ENCODE peak calls at places on chromosomes 1 and 21, in six cellular contexts. O is neural progenitor cell, H is DMS153, Y is cardiac septum, M is fibroblast of the aortic adventitia, D is right atrium auricular region. X is an unnamed sample.

GRCh38 chr1:55826413-55827080 is 611.4 kb upstream of the USP24 start:
- DNase-seq in O (no peak), H (no peak), Y (no peak), M (peak; percentile 46), D (no peak), X (no peak)

GRCh38 chr1:46084553-46085448 is 47.6 kb downstream of the PIK3R3 start:
- DNase-seq in O (no peak), H (no peak), Y (no peak), M (peak; percentile 14), D (no peak), X (no peak)

GRCh38 chr1:219495737-219496408 is 117.0 kb downstream of the ZC3H11B start:
- DNase-seq in O (no peak), H (no peak), Y (no peak), M (no peak), D (no peak), X (no peak)

GRCh38 chr1:13763264-13763663 is 63.3 kb downstream of the PRDM2 start:
- DNase-seq in O (no peak), H (no peak), Y (no peak), M (no peak), D (no peak), X (no peak)

GRCh38 chr1:114131526-114132220 is 22.0 kb downstream of the SYT6 start:
- DNase-seq in O (no peak), H (no peak), Y (peak; percentile 49), M (peak; percentile 28), D (no peak), X (no peak)

GRCh38 chr1:92887465-92887864 is 55.6 kb downstream of the RPL5 start:
- DNase-seq in O (no peak), H (no peak), Y (no peak), M (no peak), D (no peak), X (no peak)

GRCh38 chr1:244444854-244445253 is 6.9 kb downstream of the ADSS2 start:
- DNase-seq in O (no peak), H (peak; percentile 10), Y (no peak), M (peak; percentile 44), D (no peak), X (no peak)

GRCh38 chr1:6419397-6419802 is 319 bp downstream of the HES2 start:
- DNase-seq in O (peak; percentile 78), H (no peak), Y (no peak), M (no peak), D (no peak), X (no peak)

GRCh38 chr1:23198373-23198772 is 18.9 kb downstream of the HTR1D start:
- DNase-seq in O (no peak), H (no peak), Y (no peak), M (peak; percentile 90), D (no peak), X (no peak)

GRCh38 chr1:14067036-14067435 is 367.0 kb downstream of the PRDM2 start:
- DNase-seq in O (no peak), H (no peak), Y (no peak), M (no peak), D (no peak), X (no peak)

GRCh38 chr1:209850342-209850979 is 22.7 kb downstream of the UTP25 start:
- DNase-seq in O (peak; percentile 62), H (peak; percentile 67), Y (no peak), M (peak; percentile 84), D (no peak), X (peak; percentile 83)

GRCh38 chr1:201022178-201022823 is 1.2 kb downstream of the KIF21B start:
- DNase-seq in O (no peak), H (no peak), Y (no peak), M (no peak), D (no peak), X (no peak)

GRCh38 chr1:170831276-170831675 is 104.1 kb upstream of the MROH9 start:
- DNase-seq in O (no peak), H (no peak), Y (no peak), M (no peak), D (no peak), X (no peak)

GRCh38 chr1:234771642-234772344 is 161.8 kb upstream of the IRF2BP2 start:
- DNase-seq in O (peak; percentile 41), H (peak; percentile 88), Y (no peak), M (no peak), D (no peak), X (peak; percentile 76)

GRCh38 chr1:41021526-41022308 is at the start of gene SLFNL1:
- DNase-seq in O (peak; percentile 32), H (peak; percentile 24), Y (no peak), M (no peak), D (peak; percentile 67), X (no peak)

GRCh38 chr21:46667735-46668380 is 32.4 kb downstream of the PRMT2 start:
- DNase-seq in O (peak; percentile 79), H (peak; percentile 0), Y (no peak), M (peak; percentile 31), D (no peak), X (peak; percentile 86)

GRCh38 chr1:41666991-41667631 is 182.6 kb upstream of the EDN2 start:
- DNase-seq in O (peak; percentile 37), H (no peak), Y (no peak), M (no peak), D (no peak), X (no peak)

GRCh38 chr1:186330758-186331157 is 44.3 kb downstream of the TPR start:
- DNase-seq in O (peak; percentile 16), H (no peak), Y (no peak), M (no peak), D (no peak), X (no peak)

GRCh38 chr1:174964261-174964984 is 35.3 kb upstream of the CACYBP start:
- DNase-seq in O (no peak), H (peak; percentile 43), Y (no peak), M (peak; percentile 36), D (no peak), X (no peak)

GRCh38 chr1:147534386-147534785 is 6.9 kb upstream of the BCL9 start:
- DNase-seq in O (no peak), H (no peak), Y (no peak), M (peak; percentile 14), D (no peak), X (peak; percentile 83)

GRCh38 chr1:193584840-193585239 is 398.4 kb upstream of the B3GALT2 start:
- DNase-seq in O (no peak), H (no peak), Y (no peak), M (no peak), D (no peak), X (no peak)

GRCh38 chr1:41435570-41436178 is 48.8 kb downstream of the EDN2 start:
- DNase-seq in O (peak; percentile 86), H (no peak), Y (no peak), M (no peak), D (no peak), X (peak; percentile 100)

GRCh38 chr1:32877211-32878110 is 6.7 kb upstream of the FNDC5 start:
- DNase-seq in O (no peak), H (no peak), Y (peak; percentile 76), M (no peak), D (peak; percentile 66), X (no peak)

GRCh38 chr1:89938171-89939055 is 56.5 kb upstream of the ZNF326 start:
- DNase-seq in O (no peak), H (no peak), Y (no peak), M (peak; percentile 54), D (no peak), X (no peak)